ENCODE peak calls at places on chromosomes 3 and 15, in seven cellular contexts. One of them, this sample, is unnamed. For H3K36me3, the result is how much of the 10 kb centered on the place peaks cover.

GRCh38 chr15:57684491-57685184 is 21.9 kb upstream of the POLR2M start:
- DNase-seq in effector memory CD4-positive, alpha-beta T cell: no peak
- DNase-seq in ascending aorta: no peak
- DNase-seq in cardiac muscle cell: no peak
- DNase-seq in naive thymus-derived CD4-positive, alpha-beta T cell: no peak
- DNase-seq in Peyer's patch: no peak
- DNase-seq in K562: no peak
- DNase-seq in this sample: no peak

GRCh38 chr3:51891242-51892039 is 11.7 kb downstream of the IQCF1 start:
- DNase-seq in ascending aorta: no peak
- DNase-seq in Peyer's patch: no peak
- DNase-seq in effector memory CD4-positive, alpha-beta T cell: no peak
- DNase-seq in cardiac muscle cell: no peak
- DNase-seq in K562: no peak
- DNase-seq in naive thymus-derived CD4-positive, alpha-beta T cell: no peak
- DNase-seq in this sample: no peak

GRCh38 chr15:81294501-81294850 is 29.5 kb downstream of the STARD5 start:
- DNase-seq in naive thymus-derived CD4-positive, alpha-beta T cell: no peak
- DNase-seq in Peyer's patch: peak
- DNase-seq in K562: no peak
- DNase-seq in effector memory CD4-positive, alpha-beta T cell: no peak
- DNase-seq in ascending aorta: no peak
- DNase-seq in cardiac muscle cell: no peak
- DNase-seq in this sample: no peak

GRCh38 chr15:70284438-70285214 is 186.9 kb upstream of the TLE3 start:
- DNase-seq in ascending aorta: no peak
- DNase-seq in Peyer's patch: peak
- DNase-seq in naive thymus-derived CD4-positive, alpha-beta T cell: no peak
- DNase-seq in cardiac muscle cell: no peak
- DNase-seq in K562: no peak
- DNase-seq in effector memory CD4-positive, alpha-beta T cell: no peak
- DNase-seq in this sample: no peak

GRCh38 chr3:188106898-188107684 is 46.9 kb upstream of the LPP start:
- DNase-seq in K562: no peak
- DNase-seq in cardiac muscle cell: no peak
- DNase-seq in ascending aorta: no peak
- DNase-seq in naive thymus-derived CD4-positive, alpha-beta T cell: no peak
- DNase-seq in Peyer's patch: no peak
- DNase-seq in effector memory CD4-positive, alpha-beta T cell: no peak
- DNase-seq in this sample: no peak

GRCh38 chr3:52787246-52787645 is 7.3 kb upstream of the ITIH3 start:
- DNase-seq in K562: no peak
- DNase-seq in Peyer's patch: no peak
- DNase-seq in ascending aorta: no peak
- DNase-seq in cardiac muscle cell: no peak
- DNase-seq in effector memory CD4-positive, alpha-beta T cell: no peak
- DNase-seq in naive thymus-derived CD4-positive, alpha-beta T cell: no peak
- DNase-seq in this sample: no peak

GRCh38 chr3:187927565-187927964 is 182.3 kb upstream of the BCL6 start:
- DNase-seq in K562: no peak
- DNase-seq in naive thymus-derived CD4-positive, alpha-beta T cell: no peak
- DNase-seq in cardiac muscle cell: no peak
- DNase-seq in ascending aorta: no peak
- DNase-seq in Peyer's patch: no peak
- DNase-seq in effector memory CD4-positive, alpha-beta T cell: no peak
- DNase-seq in this sample: no peak

GRCh38 chr15:40322531-40323238 is 807 bp upstream of the INAFM2 start:
- DNase-seq in cardiac muscle cell: peak
- DNase-seq in naive thymus-derived CD4-positive, alpha-beta T cell: no peak
- DNase-seq in effector memory CD4-positive, alpha-beta T cell: no peak
- DNase-seq in K562: no peak
- DNase-seq in Peyer's patch: no peak
- DNase-seq in ascending aorta: no peak
- DNase-seq in this sample: no peak

GRCh38 chr3:110815008-110815583 is 256.5 kb upstream of the NECTIN3 start:
- DNase-seq in ascending aorta: no peak
- DNase-seq in cardiac muscle cell: no peak
- DNase-seq in effector memory CD4-positive, alpha-beta T cell: no peak
- DNase-seq in naive thymus-derived CD4-positive, alpha-beta T cell: no peak
- DNase-seq in K562: no peak
- DNase-seq in Peyer's patch: no peak
- DNase-seq in this sample: peak

GRCh38 chr3:33775363-33775762 is 23.1 kb upstream of the PDCD6IP start:
- DNase-seq in effector memory CD4-positive, alpha-beta T cell: no peak
- DNase-seq in ascending aorta: no peak
- DNase-seq in cardiac muscle cell: no peak
- DNase-seq in Peyer's patch: no peak
- DNase-seq in K562: no peak
- DNase-seq in naive thymus-derived CD4-positive, alpha-beta T cell: no peak
- DNase-seq in this sample: peak

GRCh38 chr3:171157286-171157685 is 130.8 kb upstream of the SLC2A2 start:
- DNase-seq in cardiac muscle cell: no peak
- DNase-seq in Peyer's patch: no peak
- DNase-seq in K562: no peak
- DNase-seq in naive thymus-derived CD4-positive, alpha-beta T cell: no peak
- DNase-seq in ascending aorta: no peak
- DNase-seq in effector memory CD4-positive, alpha-beta T cell: no peak
- DNase-seq in this sample: no peak

GRCh38 chr3:171159822-171160157 is 133.3 kb upstream of the SLC2A2 start:
- DNase-seq in effector memory CD4-positive, alpha-beta T cell: no peak
- DNase-seq in Peyer's patch: no peak
- DNase-seq in K562: no peak
- DNase-seq in cardiac muscle cell: no peak
- DNase-seq in naive thymus-derived CD4-positive, alpha-beta T cell: no peak
- DNase-seq in ascending aorta: no peak
- DNase-seq in this sample: no peak

GRCh38 chr3:171156455-171157005 is 130.0 kb upstream of the SLC2A2 start:
- DNase-seq in cardiac muscle cell: no peak
- DNase-seq in K562: peak
- DNase-seq in naive thymus-derived CD4-positive, alpha-beta T cell: no peak
- DNase-seq in ascending aorta: no peak
- DNase-seq in effector memory CD4-positive, alpha-beta T cell: no peak
- DNase-seq in Peyer's patch: no peak
- DNase-seq in this sample: no peak

GRCh38 chr3:171159024-171159821 is 132.7 kb upstream of the SLC2A2 start:
- DNase-seq in ascending aorta: no peak
- DNase-seq in naive thymus-derived CD4-positive, alpha-beta T cell: no peak
- DNase-seq in Peyer's patch: no peak
- DNase-seq in effector memory CD4-positive, alpha-beta T cell: no peak
- DNase-seq in cardiac muscle cell: no peak
- DNase-seq in K562: peak
- DNase-seq in this sample: no peak

GRCh38 chr3:171157980-171158379 is 131.5 kb upstream of the SLC2A2 start:
- DNase-seq in ascending aorta: no peak
- DNase-seq in Peyer's patch: no peak
- DNase-seq in cardiac muscle cell: no peak
- DNase-seq in K562: no peak
- DNase-seq in naive thymus-derived CD4-positive, alpha-beta T cell: no peak
- DNase-seq in effector memory CD4-positive, alpha-beta T cell: no peak
- DNase-seq in this sample: no peak
- H3K36me3 ChIP-seq in ascending aorta: under half
- H3K36me3 ChIP-seq in Peyer's patch: under half
- H3K36me3 ChIP-seq in cardiac muscle cell: under half
- H3K36me3 ChIP-seq in K562: under half
- H3K36me3 ChIP-seq in naive thymus-derived CD4-positive, alpha-beta T cell: under half
- H3K36me3 ChIP-seq in effector memory CD4-positive, alpha-beta T cell: half or more
- H3K36me3 ChIP-seq in this sample: under half

DNA sequence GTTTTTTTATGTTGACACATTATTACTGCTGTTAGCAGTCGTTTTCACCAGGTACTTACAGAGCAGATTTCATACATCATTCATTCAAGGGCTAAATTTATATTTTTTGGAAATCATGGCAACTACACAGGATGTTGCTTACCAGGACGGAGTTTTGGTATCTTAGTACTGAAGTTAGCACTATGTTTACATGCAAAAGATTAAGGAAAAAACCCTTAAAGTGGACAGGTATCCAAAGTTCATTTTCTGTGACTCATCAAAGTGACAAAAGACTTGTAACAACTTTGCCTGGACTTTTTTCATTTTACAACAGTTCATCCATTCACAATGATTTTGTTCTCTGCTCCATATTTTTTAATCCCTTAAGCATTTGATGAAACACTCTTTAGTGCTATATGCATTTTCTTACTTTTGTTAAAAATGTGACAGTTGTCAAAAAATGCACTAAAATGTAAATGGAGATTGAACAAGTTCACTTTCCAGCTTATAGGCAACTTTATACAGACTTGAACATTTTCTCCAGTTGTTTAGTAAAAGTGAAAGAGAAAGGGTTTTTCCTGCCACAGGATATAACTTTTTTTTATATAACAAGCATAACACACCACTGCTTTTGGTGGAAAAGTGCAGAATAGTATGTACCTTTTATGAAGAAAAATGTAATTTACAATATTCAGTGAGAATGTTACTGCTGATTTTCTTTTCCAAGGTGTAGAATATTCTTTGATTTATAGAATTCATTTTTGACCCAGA is 104.1 kb downstream of the STT3B start:
- DNase-seq in ascending aorta: no peak
- DNase-seq in K562: no peak
- DNase-seq in effector memory CD4-positive, alpha-beta T cell: no peak
- DNase-seq in naive thymus-derived CD4-positive, alpha-beta T cell: peak
- DNase-seq in cardiac muscle cell: no peak
- DNase-seq in Peyer's patch: no peak
- DNase-seq in this sample: peak
- H3K36me3 ChIP-seq in ascending aorta: under half
- H3K36me3 ChIP-seq in K562: under half
- H3K36me3 ChIP-seq in effector memory CD4-positive, alpha-beta T cell: under half
- H3K36me3 ChIP-seq in naive thymus-derived CD4-positive, alpha-beta T cell: under half
- H3K36me3 ChIP-seq in cardiac muscle cell: under half
- H3K36me3 ChIP-seq in Peyer's patch: under half
- H3K36me3 ChIP-seq in this sample: under half

GRCh38 chr3:14947886-14948608 is 664 bp downstream of the NR2C2 start:
- DNase-seq in ascending aorta: peak
- DNase-seq in cardiac muscle cell: peak
- DNase-seq in Peyer's patch: peak
- DNase-seq in naive thymus-derived CD4-positive, alpha-beta T cell: peak
- DNase-seq in effector memory CD4-positive, alpha-beta T cell: peak
- DNase-seq in K562: peak
- DNase-seq in this sample: peak

GRCh38 chr3:14946749-14947104 is 656 bp upstream of the NR2C2 start:
- DNase-seq in K562: no peak
- DNase-seq in Peyer's patch: no peak
- DNase-seq in naive thymus-derived CD4-positive, alpha-beta T cell: no peak
- DNase-seq in ascending aorta: no peak
- DNase-seq in cardiac muscle cell: no peak
- DNase-seq in effector memory CD4-positive, alpha-beta T cell: no peak
- DNase-seq in this sample: peak

GRCh38 chr3:14949126-14949525 is 1.7 kb downstream of the NR2C2 start:
- DNase-seq in naive thymus-derived CD4-positive, alpha-beta T cell: no peak
- DNase-seq in K562: no peak
- DNase-seq in effector memory CD4-positive, alpha-beta T cell: no peak
- DNase-seq in Peyer's patch: no peak
- DNase-seq in ascending aorta: no peak
- DNase-seq in cardiac muscle cell: no peak
- DNase-seq in this sample: no peak

GRCh38 chr3:14948609-14949038 is 1.2 kb downstream of the NR2C2 start:
- DNase-seq in Peyer's patch: no peak
- DNase-seq in ascending aorta: no peak
- DNase-seq in effector memory CD4-positive, alpha-beta T cell: no peak
- DNase-seq in cardiac muscle cell: no peak
- DNase-seq in K562: peak
- DNase-seq in naive thymus-derived CD4-positive, alpha-beta T cell: no peak
- DNase-seq in this sample: no peak

DNA sequence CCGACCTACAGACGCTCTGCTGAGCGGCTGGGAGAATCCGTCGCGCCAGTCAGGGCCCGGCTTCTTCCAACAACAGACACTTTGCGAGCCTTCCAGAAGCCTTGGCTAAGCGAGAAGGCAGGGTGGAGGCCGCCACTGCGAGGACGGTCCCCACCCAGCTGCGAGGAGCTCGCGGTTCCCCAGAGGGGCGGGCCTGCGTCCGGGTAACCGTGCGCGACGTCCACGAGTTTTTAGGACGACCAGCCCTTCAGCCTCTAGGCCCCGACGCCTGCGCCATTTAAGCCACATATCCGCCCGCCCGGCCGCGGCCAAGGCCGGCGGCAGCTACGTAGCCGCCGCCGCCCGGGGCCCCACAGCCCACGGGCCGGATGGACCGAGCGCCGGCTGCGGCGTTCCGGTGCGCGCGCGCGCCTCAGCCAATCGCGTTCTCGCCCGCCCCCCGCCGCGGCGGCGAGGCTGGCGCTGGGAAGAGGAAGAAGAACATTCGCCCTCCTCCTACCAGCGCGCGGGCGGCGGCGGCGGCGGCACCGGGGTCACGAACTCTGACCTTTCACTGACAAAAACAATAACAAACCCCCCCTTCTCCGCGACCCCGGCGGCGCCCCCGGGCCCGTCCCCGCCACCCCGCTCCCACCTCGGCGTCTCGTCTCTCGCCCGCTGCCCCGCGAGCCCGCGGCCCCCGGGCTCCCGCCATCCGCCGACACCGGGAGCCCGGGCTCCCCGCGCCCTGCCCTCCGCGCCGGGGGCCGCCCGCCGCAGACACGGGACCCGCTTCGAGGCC is at the start of gene NR2C2:
- DNase-seq in ascending aorta: peak
- DNase-seq in Peyer's patch: peak
- DNase-seq in K562: peak
- DNase-seq in effector memory CD4-positive, alpha-beta T cell: peak
- DNase-seq in naive thymus-derived CD4-positive, alpha-beta T cell: peak
- DNase-seq in cardiac muscle cell: peak
- DNase-seq in this sample: peak
- H3K36me3 ChIP-seq in ascending aorta: under half
- H3K36me3 ChIP-seq in Peyer's patch: under half
- H3K36me3 ChIP-seq in K562: half or more
- H3K36me3 ChIP-seq in effector memory CD4-positive, alpha-beta T cell: under half
- H3K36me3 ChIP-seq in naive thymus-derived CD4-positive, alpha-beta T cell: under half
- H3K36me3 ChIP-seq in cardiac muscle cell: under half
- H3K36me3 ChIP-seq in this sample: under half

DNA sequence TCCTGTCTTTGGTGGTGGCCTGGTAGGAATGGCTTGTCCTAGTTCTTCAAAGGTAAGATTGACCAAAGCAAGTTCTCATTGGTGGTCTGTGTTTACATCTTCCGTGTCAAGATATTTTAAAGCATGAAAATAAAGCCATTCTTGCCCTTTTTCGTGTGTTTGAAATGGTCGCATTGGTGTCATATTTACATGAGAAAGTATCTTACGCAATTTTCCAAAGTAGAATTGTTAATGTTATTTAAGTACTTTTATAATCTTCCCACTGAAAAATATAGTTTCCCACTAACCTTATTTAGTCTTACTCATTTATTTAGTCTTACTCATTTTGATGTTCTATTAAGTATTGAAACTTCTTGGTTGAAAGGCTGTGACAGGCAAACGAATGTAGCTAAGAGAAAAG is 31.0 kb downstream of the NMD3 start:
- DNase-seq in effector memory CD4-positive, alpha-beta T cell: no peak
- DNase-seq in naive thymus-derived CD4-positive, alpha-beta T cell: no peak
- DNase-seq in K562: no peak
- DNase-seq in cardiac muscle cell: no peak
- DNase-seq in Peyer's patch: no peak
- DNase-seq in ascending aorta: no peak
- DNase-seq in this sample: no peak
- H3K36me3 ChIP-seq in effector memory CD4-positive, alpha-beta T cell: under half
- H3K36me3 ChIP-seq in naive thymus-derived CD4-positive, alpha-beta T cell: under half
- H3K36me3 ChIP-seq in K562: half or more
- H3K36me3 ChIP-seq in cardiac muscle cell: half or more
- H3K36me3 ChIP-seq in Peyer's patch: half or more
- H3K36me3 ChIP-seq in ascending aorta: under half
- H3K36me3 ChIP-seq in this sample: half or more

GRCh38 chr15:66491846-66492245 is 5.7 kb downstream of the SNAPC5 start:
- DNase-seq in ascending aorta: no peak
- DNase-seq in naive thymus-derived CD4-positive, alpha-beta T cell: no peak
- DNase-seq in Peyer's patch: no peak
- DNase-seq in effector memory CD4-positive, alpha-beta T cell: no peak
- DNase-seq in K562: no peak
- DNase-seq in cardiac muscle cell: no peak
- DNase-seq in this sample: no peak
- H3K36me3 ChIP-seq in ascending aorta: under half
- H3K36me3 ChIP-seq in naive thymus-derived CD4-positive, alpha-beta T cell: under half
- H3K36me3 ChIP-seq in Peyer's patch: half or more
- H3K36me3 ChIP-seq in effector memory CD4-positive, alpha-beta T cell: half or more
- H3K36me3 ChIP-seq in K562: half or more
- H3K36me3 ChIP-seq in cardiac muscle cell: half or more
- H3K36me3 ChIP-seq in this sample: half or more

This sample was measured in adipocyte.